ENCODE peak calls at places on chromosomes 13 and 19, in eight cellular contexts. One of them, this sample, is unnamed.

GRCh38 chr19:50750010-50750409 is 20.3 kb upstream of the GPR32 start:
- DNase-seq in activated CD4-positive, alpha-beta T cell treated with anti-CD3 and anti-CD28 coated beads for 1 hour: no peak
- DNase-seq in NCI-H1105: no peak
- DNase-seq in left ventricle myocardium superior: no peak
- DNase-seq in stimulated activated CD8-positive, alpha-beta memory T cell treated with anti-CD3 and anti-CD28 coated beads, Interleukin-2, amount 100 ng/mL, for 1 hour: no peak
- DNase-seq in C1 segment of cervical spinal cord: no peak
- DNase-seq in T-helper 2 cell: no peak
- DNase-seq in dorsolateral prefrontal cortex: no peak
- DNase-seq in this sample: no peak

GRCh38 chr19:36564391-36564790 is 8.7 kb downstream of the ZNF529 start:
- DNase-seq in activated CD4-positive, alpha-beta T cell treated with anti-CD3 and anti-CD28 coated beads for 1 hour: no peak
- DNase-seq in NCI-H1105: no peak
- DNase-seq in left ventricle myocardium superior: no peak
- DNase-seq in dorsolateral prefrontal cortex: no peak
- DNase-seq in C1 segment of cervical spinal cord: no peak
- DNase-seq in stimulated activated CD8-positive, alpha-beta memory T cell treated with anti-CD3 and anti-CD28 coated beads, Interleukin-2, amount 100 ng/mL, for 1 hour: no peak
- DNase-seq in T-helper 2 cell: no peak
- DNase-seq in this sample: no peak

GRCh38 chr19:6891761-6892385 is 4.5 kb downstream of the ADGRE1 start:
- DNase-seq in T-helper 2 cell: no peak
- DNase-seq in activated CD4-positive, alpha-beta T cell treated with anti-CD3 and anti-CD28 coated beads for 1 hour: no peak
- DNase-seq in NCI-H1105: no peak
- DNase-seq in left ventricle myocardium superior: no peak
- DNase-seq in stimulated activated CD8-positive, alpha-beta memory T cell treated with anti-CD3 and anti-CD28 coated beads, Interleukin-2, amount 100 ng/mL, for 1 hour: no peak
- DNase-seq in C1 segment of cervical spinal cord: no peak
- DNase-seq in dorsolateral prefrontal cortex: no peak
- DNase-seq in this sample: no peak

GRCh38 chr13:41496420-41497234 is 39.3 kb downstream of the RGCC start:
- DNase-seq in C1 segment of cervical spinal cord: no peak
- DNase-seq in NCI-H1105: no peak
- DNase-seq in activated CD4-positive, alpha-beta T cell treated with anti-CD3 and anti-CD28 coated beads for 1 hour: no peak
- DNase-seq in T-helper 2 cell: no peak
- DNase-seq in left ventricle myocardium superior: no peak
- DNase-seq in stimulated activated CD8-positive, alpha-beta memory T cell treated with anti-CD3 and anti-CD28 coated beads, Interleukin-2, amount 100 ng/mL, for 1 hour: no peak
- DNase-seq in dorsolateral prefrontal cortex: no peak
- DNase-seq in this sample: no peak

GRCh38 chr13:64819081-64819480 is 2411.1 kb downstream of the PCDH9 start:
- DNase-seq in T-helper 2 cell: no peak
- DNase-seq in left ventricle myocardium superior: no peak
- DNase-seq in NCI-H1105: no peak
- DNase-seq in dorsolateral prefrontal cortex: no peak
- DNase-seq in activated CD4-positive, alpha-beta T cell treated with anti-CD3 and anti-CD28 coated beads for 1 hour: no peak
- DNase-seq in stimulated activated CD8-positive, alpha-beta memory T cell treated with anti-CD3 and anti-CD28 coated beads, Interleukin-2, amount 100 ng/mL, for 1 hour: no peak
- DNase-seq in C1 segment of cervical spinal cord: no peak
- DNase-seq in this sample: no peak

GRCh38 chr19:18291019-18291524 is 9.7 kb upstream of the JUND start:
- DNase-seq in activated CD4-positive, alpha-beta T cell treated with anti-CD3 and anti-CD28 coated beads for 1 hour: no peak
- DNase-seq in T-helper 2 cell: no peak
- DNase-seq in NCI-H1105: no peak
- DNase-seq in stimulated activated CD8-positive, alpha-beta memory T cell treated with anti-CD3 and anti-CD28 coated beads, Interleukin-2, amount 100 ng/mL, for 1 hour: no peak
- DNase-seq in C1 segment of cervical spinal cord: no peak
- DNase-seq in dorsolateral prefrontal cortex: no peak
- DNase-seq in left ventricle myocardium superior: peak; percentile 57
- DNase-seq in this sample: no peak

GRCh38 chr13:46181799-46182490 is at the start of gene LCP1:
- DNase-seq in stimulated activated CD8-positive, alpha-beta memory T cell treated with anti-CD3 and anti-CD28 coated beads, Interleukin-2, amount 100 ng/mL, for 1 hour: peak; percentile 58
- DNase-seq in left ventricle myocardium superior: no peak
- DNase-seq in activated CD4-positive, alpha-beta T cell treated with anti-CD3 and anti-CD28 coated beads for 1 hour: peak; percentile 61
- DNase-seq in T-helper 2 cell: peak; percentile 94
- DNase-seq in NCI-H1105: no peak
- DNase-seq in dorsolateral prefrontal cortex: no peak
- DNase-seq in C1 segment of cervical spinal cord: no peak
- DNase-seq in this sample: peak; percentile 81

GRCh38 chr13:91647361-91647970 is 249.0 kb downstream of the GPC5 start:
- DNase-seq in T-helper 2 cell: no peak
- DNase-seq in NCI-H1105: no peak
- DNase-seq in activated CD4-positive, alpha-beta T cell treated with anti-CD3 and anti-CD28 coated beads for 1 hour: no peak
- DNase-seq in dorsolateral prefrontal cortex: no peak
- DNase-seq in left ventricle myocardium superior: peak; percentile 26
- DNase-seq in C1 segment of cervical spinal cord: no peak
- DNase-seq in stimulated activated CD8-positive, alpha-beta memory T cell treated with anti-CD3 and anti-CD28 coated beads, Interleukin-2, amount 100 ng/mL, for 1 hour: no peak
- DNase-seq in this sample: no peak

GRCh38 chr19:30226464-30227070 is 145.6 kb upstream of the ZNF536 start:
- DNase-seq in NCI-H1105: peak; percentile 54
- DNase-seq in C1 segment of cervical spinal cord: no peak
- DNase-seq in activated CD4-positive, alpha-beta T cell treated with anti-CD3 and anti-CD28 coated beads for 1 hour: no peak
- DNase-seq in stimulated activated CD8-positive, alpha-beta memory T cell treated with anti-CD3 and anti-CD28 coated beads, Interleukin-2, amount 100 ng/mL, for 1 hour: no peak
- DNase-seq in dorsolateral prefrontal cortex: no peak
- DNase-seq in left ventricle myocardium superior: peak; percentile 35
- DNase-seq in T-helper 2 cell: no peak
- DNase-seq in this sample: no peak

GRCh38 chr19:55671054-55671378 is 4.0 kb upstream of the EPN1 start:
- DNase-seq in dorsolateral prefrontal cortex: no peak
- DNase-seq in stimulated activated CD8-positive, alpha-beta memory T cell treated with anti-CD3 and anti-CD28 coated beads, Interleukin-2, amount 100 ng/mL, for 1 hour: no peak
- DNase-seq in C1 segment of cervical spinal cord: no peak
- DNase-seq in T-helper 2 cell: no peak
- DNase-seq in activated CD4-positive, alpha-beta T cell treated with anti-CD3 and anti-CD28 coated beads for 1 hour: no peak
- DNase-seq in NCI-H1105: no peak
- DNase-seq in left ventricle myocardium superior: no peak
- DNase-seq in this sample: no peak

GRCh38 chr19:342801-343421 is 1.7 kb downstream of the MIER2 start:
- DNase-seq in T-helper 2 cell: no peak
- DNase-seq in stimulated activated CD8-positive, alpha-beta memory T cell treated with anti-CD3 and anti-CD28 coated beads, Interleukin-2, amount 100 ng/mL, for 1 hour: no peak
- DNase-seq in C1 segment of cervical spinal cord: peak; percentile 47
- DNase-seq in activated CD4-positive, alpha-beta T cell treated with anti-CD3 and anti-CD28 coated beads for 1 hour: no peak
- DNase-seq in dorsolateral prefrontal cortex: no peak
- DNase-seq in NCI-H1105: no peak
- DNase-seq in left ventricle myocardium superior: peak; percentile 62
- DNase-seq in this sample: peak; percentile 82

GRCh38 chr19:6161271-6161850 is 25.9 kb downstream of the ACSBG2 start:
- DNase-seq in NCI-H1105: no peak
- DNase-seq in C1 segment of cervical spinal cord: no peak
- DNase-seq in stimulated activated CD8-positive, alpha-beta memory T cell treated with anti-CD3 and anti-CD28 coated beads, Interleukin-2, amount 100 ng/mL, for 1 hour: peak; percentile 21
- DNase-seq in dorsolateral prefrontal cortex: no peak
- DNase-seq in left ventricle myocardium superior: no peak
- DNase-seq in T-helper 2 cell: peak; percentile 83
- DNase-seq in activated CD4-positive, alpha-beta T cell treated with anti-CD3 and anti-CD28 coated beads for 1 hour: peak; percentile 12
- DNase-seq in this sample: peak; percentile 60

GRCh38 chr13:51231456-51231855 is 9.3 kb downstream of the FAM124A start:
- DNase-seq in stimulated activated CD8-positive, alpha-beta memory T cell treated with anti-CD3 and anti-CD28 coated beads, Interleukin-2, amount 100 ng/mL, for 1 hour: no peak
- DNase-seq in T-helper 2 cell: no peak
- DNase-seq in left ventricle myocardium superior: no peak
- DNase-seq in C1 segment of cervical spinal cord: no peak
- DNase-seq in NCI-H1105: no peak
- DNase-seq in activated CD4-positive, alpha-beta T cell treated with anti-CD3 and anti-CD28 coated beads for 1 hour: no peak
- DNase-seq in dorsolateral prefrontal cortex: no peak
- DNase-seq in this sample: no peak

GRCh38 chr19:42216653-42217521 is 590 bp downstream of the DEDD2 start:
- DNase-seq in T-helper 2 cell: no peak
- DNase-seq in stimulated activated CD8-positive, alpha-beta memory T cell treated with anti-CD3 and anti-CD28 coated beads, Interleukin-2, amount 100 ng/mL, for 1 hour: no peak
- DNase-seq in left ventricle myocardium superior: peak; percentile 64
- DNase-seq in NCI-H1105: peak; percentile 12
- DNase-seq in activated CD4-positive, alpha-beta T cell treated with anti-CD3 and anti-CD28 coated beads for 1 hour: no peak
- DNase-seq in C1 segment of cervical spinal cord: no peak
- DNase-seq in dorsolateral prefrontal cortex: no peak
- DNase-seq in this sample: no peak

GRCh38 chr13:112901951-112902651 is 66.9 kb upstream of the MCF2L start:
- DNase-seq in activated CD4-positive, alpha-beta T cell treated with anti-CD3 and anti-CD28 coated beads for 1 hour: no peak
- DNase-seq in left ventricle myocardium superior: no peak
- DNase-seq in NCI-H1105: no peak
- DNase-seq in stimulated activated CD8-positive, alpha-beta memory T cell treated with anti-CD3 and anti-CD28 coated beads, Interleukin-2, amount 100 ng/mL, for 1 hour: no peak
- DNase-seq in dorsolateral prefrontal cortex: no peak
- DNase-seq in C1 segment of cervical spinal cord: no peak
- DNase-seq in T-helper 2 cell: no peak
- DNase-seq in this sample: no peak

GRCh38 chr13:23679214-23679613 is 109.0 kb downstream of the TNFRSF19 start:
- DNase-seq in activated CD4-positive, alpha-beta T cell treated with anti-CD3 and anti-CD28 coated beads for 1 hour: no peak
- DNase-seq in dorsolateral prefrontal cortex: no peak
- DNase-seq in C1 segment of cervical spinal cord: no peak
- DNase-seq in left ventricle myocardium superior: no peak
- DNase-seq in NCI-H1105: no peak
- DNase-seq in stimulated activated CD8-positive, alpha-beta memory T cell treated with anti-CD3 and anti-CD28 coated beads, Interleukin-2, amount 100 ng/mL, for 1 hour: no peak
- DNase-seq in T-helper 2 cell: no peak
- DNase-seq in this sample: no peak

GRCh38 chr19:41339936-41340335 is 13.8 kb downstream of the TGFB1 start:
- DNase-seq in NCI-H1105: no peak
- DNase-seq in left ventricle myocardium superior: no peak
- DNase-seq in C1 segment of cervical spinal cord: no peak
- DNase-seq in activated CD4-positive, alpha-beta T cell treated with anti-CD3 and anti-CD28 coated beads for 1 hour: no peak
- DNase-seq in stimulated activated CD8-positive, alpha-beta memory T cell treated with anti-CD3 and anti-CD28 coated beads, Interleukin-2, amount 100 ng/mL, for 1 hour: no peak
- DNase-seq in dorsolateral prefrontal cortex: no peak
- DNase-seq in T-helper 2 cell: no peak
- DNase-seq in this sample: no peak

This sample was measured in CD14-positive monocyte.